ENCODE peak calls at places on chromosomes 6 and 20, in six cellular contexts. One of them, this sample, is unnamed.

GRCh38 chr6:147935656-147936055 is 407.0 kb upstream of the SASH1 start:
- DNase-seq in astrocyte of the hippocampus: peak
- DNase-seq in psoas muscle: no peak
- DNase-seq in DMS 273 treated with DMSO at 0.1 percent for 48 hours: no peak
- DNase-seq in activated CD4-positive, alpha-beta T cell treated with anti-CD3 and anti-CD28 coated beads for 48 hours: no peak
- DNase-seq in T-helper 9 cell: no peak
- DNase-seq in this sample: no peak

GRCh38 chr6:104600659-104600971 is 259.1 kb downstream of the HACE1 start:
- DNase-seq in astrocyte of the hippocampus: no peak
- DNase-seq in psoas muscle: no peak
- DNase-seq in DMS 273 treated with DMSO at 0.1 percent for 48 hours: no peak
- DNase-seq in activated CD4-positive, alpha-beta T cell treated with anti-CD3 and anti-CD28 coated beads for 48 hours: no peak
- DNase-seq in T-helper 9 cell: no peak
- DNase-seq in this sample: no peak

GRCh38 chr6:110875548-110876169 is 1.1 kb downstream of the AMD1 start:
- DNase-seq in astrocyte of the hippocampus: peak
- DNase-seq in psoas muscle: peak
- DNase-seq in DMS 273 treated with DMSO at 0.1 percent for 48 hours: no peak
- DNase-seq in activated CD4-positive, alpha-beta T cell treated with anti-CD3 and anti-CD28 coated beads for 48 hours: peak
- DNase-seq in T-helper 9 cell: peak
- DNase-seq in this sample: no peak

GRCh38 chr20:60632420-60633262 is 619.4 kb upstream of the CDH4 start:
- DNase-seq in astrocyte of the hippocampus: no peak
- DNase-seq in psoas muscle: no peak
- DNase-seq in DMS 273 treated with DMSO at 0.1 percent for 48 hours: no peak
- DNase-seq in activated CD4-positive, alpha-beta T cell treated with anti-CD3 and anti-CD28 coated beads for 48 hours: no peak
- DNase-seq in T-helper 9 cell: no peak
- DNase-seq in this sample: no peak

GRCh38 chr6:41367700-41368099 is 32.3 kb downstream of the NCR2 start:
- DNase-seq in astrocyte of the hippocampus: peak
- DNase-seq in psoas muscle: no peak
- DNase-seq in DMS 273 treated with DMSO at 0.1 percent for 48 hours: peak
- DNase-seq in activated CD4-positive, alpha-beta T cell treated with anti-CD3 and anti-CD28 coated beads for 48 hours: no peak
- DNase-seq in T-helper 9 cell: no peak
- DNase-seq in this sample: no peak

GRCh38 chr6:114785235-114786127 is 442.7 kb upstream of the HS3ST5 start:
- DNase-seq in astrocyte of the hippocampus: peak
- DNase-seq in psoas muscle: no peak
- DNase-seq in DMS 273 treated with DMSO at 0.1 percent for 48 hours: no peak
- DNase-seq in activated CD4-positive, alpha-beta T cell treated with anti-CD3 and anti-CD28 coated beads for 48 hours: no peak
- DNase-seq in T-helper 9 cell: no peak
- DNase-seq in this sample: no peak

GRCh38 chr20:48006036-48006833 is 221.0 kb upstream of the SULF2 start:
- DNase-seq in astrocyte of the hippocampus: no peak
- DNase-seq in psoas muscle: no peak
- DNase-seq in DMS 273 treated with DMSO at 0.1 percent for 48 hours: no peak
- DNase-seq in activated CD4-positive, alpha-beta T cell treated with anti-CD3 and anti-CD28 coated beads for 48 hours: no peak
- DNase-seq in T-helper 9 cell: no peak
- DNase-seq in this sample: no peak

GRCh38 chr20:16459019-16459700 is 114.1 kb downstream of the KIF16B start:
- DNase-seq in astrocyte of the hippocampus: peak
- DNase-seq in psoas muscle: peak
- DNase-seq in DMS 273 treated with DMSO at 0.1 percent for 48 hours: peak
- DNase-seq in activated CD4-positive, alpha-beta T cell treated with anti-CD3 and anti-CD28 coated beads for 48 hours: no peak
- DNase-seq in T-helper 9 cell: no peak
- DNase-seq in this sample: no peak

GRCh38 chr20:57999465-58000111 is 228.9 kb downstream of the ANKRD60 start:
- DNase-seq in astrocyte of the hippocampus: no peak
- DNase-seq in psoas muscle: peak
- DNase-seq in DMS 273 treated with DMSO at 0.1 percent for 48 hours: no peak
- DNase-seq in activated CD4-positive, alpha-beta T cell treated with anti-CD3 and anti-CD28 coated beads for 48 hours: no peak
- DNase-seq in T-helper 9 cell: no peak
- DNase-seq in this sample: no peak

GRCh38 chr6:15399651-15400470 is 154.0 kb downstream of the JARID2 start:
- DNase-seq in astrocyte of the hippocampus: peak
- DNase-seq in psoas muscle: peak
- DNase-seq in DMS 273 treated with DMSO at 0.1 percent for 48 hours: peak
- DNase-seq in activated CD4-positive, alpha-beta T cell treated with anti-CD3 and anti-CD28 coated beads for 48 hours: no peak
- DNase-seq in T-helper 9 cell: no peak
- DNase-seq in this sample: no peak

GRCh38 chr6:17940151-17940791 is 47.2 kb downstream of the KIF13A start:
- DNase-seq in astrocyte of the hippocampus: no peak
- DNase-seq in psoas muscle: no peak
- DNase-seq in DMS 273 treated with DMSO at 0.1 percent for 48 hours: no peak
- DNase-seq in activated CD4-positive, alpha-beta T cell treated with anti-CD3 and anti-CD28 coated beads for 48 hours: no peak
- DNase-seq in T-helper 9 cell: no peak
- DNase-seq in this sample: no peak

GRCh38 chr6:146433881-146434741 is 109.5 kb upstream of the RAB32 start:
- DNase-seq in astrocyte of the hippocampus: peak
- DNase-seq in psoas muscle: no peak
- DNase-seq in DMS 273 treated with DMSO at 0.1 percent for 48 hours: no peak
- DNase-seq in activated CD4-positive, alpha-beta T cell treated with anti-CD3 and anti-CD28 coated beads for 48 hours: no peak
- DNase-seq in T-helper 9 cell: no peak
- DNase-seq in this sample: no peak

GRCh38 chr6:10852281-10852965 is 14.1 kb upstream of the MAK start:
- DNase-seq in astrocyte of the hippocampus: no peak
- DNase-seq in psoas muscle: no peak
- DNase-seq in DMS 273 treated with DMSO at 0.1 percent for 48 hours: no peak
- DNase-seq in activated CD4-positive, alpha-beta T cell treated with anti-CD3 and anti-CD28 coated beads for 48 hours: no peak
- DNase-seq in T-helper 9 cell: no peak
- DNase-seq in this sample: no peak

GRCh38 chr6:150702675-150703074 is 103.0 kb downstream of the PLEKHG1 start:
- DNase-seq in astrocyte of the hippocampus: no peak
- DNase-seq in psoas muscle: no peak
- DNase-seq in DMS 273 treated with DMSO at 0.1 percent for 48 hours: no peak
- DNase-seq in activated CD4-positive, alpha-beta T cell treated with anti-CD3 and anti-CD28 coated beads for 48 hours: no peak
- DNase-seq in T-helper 9 cell: no peak
- DNase-seq in this sample: no peak

GRCh38 chr20:49846206-49846807 is 33.7 kb downstream of the SLC9A8 start:
- DNase-seq in astrocyte of the hippocampus: peak
- DNase-seq in psoas muscle: no peak
- DNase-seq in DMS 273 treated with DMSO at 0.1 percent for 48 hours: peak
- DNase-seq in activated CD4-positive, alpha-beta T cell treated with anti-CD3 and anti-CD28 coated beads for 48 hours: peak
- DNase-seq in T-helper 9 cell: peak
- DNase-seq in this sample: no peak

GRCh38 chr6:42086046-42086664 is 35.8 kb downstream of the TAF8 start:
- DNase-seq in astrocyte of the hippocampus: no peak
- DNase-seq in psoas muscle: no peak
- DNase-seq in DMS 273 treated with DMSO at 0.1 percent for 48 hours: no peak
- DNase-seq in activated CD4-positive, alpha-beta T cell treated with anti-CD3 and anti-CD28 coated beads for 48 hours: no peak
- DNase-seq in T-helper 9 cell: no peak
- DNase-seq in this sample: no peak

GRCh38 chr6:8017276-8017701 is 46.9 kb downstream of the BLOC1S5 start:
- DNase-seq in astrocyte of the hippocampus: no peak
- DNase-seq in psoas muscle: no peak
- DNase-seq in DMS 273 treated with DMSO at 0.1 percent for 48 hours: no peak
- DNase-seq in activated CD4-positive, alpha-beta T cell treated with anti-CD3 and anti-CD28 coated beads for 48 hours: no peak
- DNase-seq in T-helper 9 cell: no peak
- DNase-seq in this sample: no peak

GRCh38 chr6:156807795-156808194 is 30.6 kb downstream of the ARID1B start:
- DNase-seq in astrocyte of the hippocampus: no peak
- DNase-seq in psoas muscle: no peak
- DNase-seq in DMS 273 treated with DMSO at 0.1 percent for 48 hours: no peak
- DNase-seq in activated CD4-positive, alpha-beta T cell treated with anti-CD3 and anti-CD28 coated beads for 48 hours: no peak
- DNase-seq in T-helper 9 cell: no peak
- DNase-seq in this sample: no peak

GRCh38 chr20:5400164-5400762 is 83.5 kb upstream of the PROKR2 start:
- DNase-seq in astrocyte of the hippocampus: peak
- DNase-seq in psoas muscle: no peak
- DNase-seq in DMS 273 treated with DMSO at 0.1 percent for 48 hours: no peak
- DNase-seq in activated CD4-positive, alpha-beta T cell treated with anti-CD3 and anti-CD28 coated beads for 48 hours: peak
- DNase-seq in T-helper 9 cell: no peak
- DNase-seq in this sample: no peak

GRCh38 chr6:47484616-47485015 is 7.0 kb downstream of the CD2AP start:
- DNase-seq in astrocyte of the hippocampus: peak
- DNase-seq in psoas muscle: no peak
- DNase-seq in DMS 273 treated with DMSO at 0.1 percent for 48 hours: no peak
- DNase-seq in activated CD4-positive, alpha-beta T cell treated with anti-CD3 and anti-CD28 coated beads for 48 hours: no peak
- DNase-seq in T-helper 9 cell: no peak
- DNase-seq in this sample: no peak

GRCh38 chr6:14772188-14772587 is 473.7 kb upstream of the JARID2 start:
- DNase-seq in astrocyte of the hippocampus: no peak
- DNase-seq in psoas muscle: no peak
- DNase-seq in DMS 273 treated with DMSO at 0.1 percent for 48 hours: no peak
- DNase-seq in activated CD4-positive, alpha-beta T cell treated with anti-CD3 and anti-CD28 coated beads for 48 hours: no peak
- DNase-seq in T-helper 9 cell: no peak
- DNase-seq in this sample: no peak

GRCh38 chr6:16514249-16514648 is 247.0 kb downstream of the ATXN1 start:
- DNase-seq in astrocyte of the hippocampus: peak
- DNase-seq in psoas muscle: no peak
- DNase-seq in DMS 273 treated with DMSO at 0.1 percent for 48 hours: peak
- DNase-seq in activated CD4-positive, alpha-beta T cell treated with anti-CD3 and anti-CD28 coated beads for 48 hours: peak
- DNase-seq in T-helper 9 cell: no peak
- DNase-seq in this sample: no peak

GRCh38 chr6:158631678-158632537 is 12.6 kb downstream of the DYNLT1 start:
- DNase-seq in astrocyte of the hippocampus: peak
- DNase-seq in psoas muscle: peak
- DNase-seq in DMS 273 treated with DMSO at 0.1 percent for 48 hours: no peak
- DNase-seq in activated CD4-positive, alpha-beta T cell treated with anti-CD3 and anti-CD28 coated beads for 48 hours: no peak
- DNase-seq in T-helper 9 cell: no peak
- DNase-seq in this sample: no peak

GRCh38 chr20:535958-536357 is 7.6 kb downstream of the CSNK2A1 start:
- DNase-seq in astrocyte of the hippocampus: no peak
- DNase-seq in psoas muscle: no peak
- DNase-seq in DMS 273 treated with DMSO at 0.1 percent for 48 hours: no peak
- DNase-seq in activated CD4-positive, alpha-beta T cell treated with anti-CD3 and anti-CD28 coated beads for 48 hours: no peak
- DNase-seq in T-helper 9 cell: no peak
- DNase-seq in this sample: no peak

GRCh38 chr6:166253277-166254229 is 54.6 kb downstream of the PRR18 start:
- DNase-seq in astrocyte of the hippocampus: peak
- DNase-seq in psoas muscle: peak
- DNase-seq in DMS 273 treated with DMSO at 0.1 percent for 48 hours: no peak
- DNase-seq in activated CD4-positive, alpha-beta T cell treated with anti-CD3 and anti-CD28 coated beads for 48 hours: peak
- DNase-seq in T-helper 9 cell: no peak
- DNase-seq in this sample: no peak